ENCODE peak calls at places on chromosomes 7 and 10, in ten cellular contexts. O is cardiac muscle cell, T is ovary, E is body of pancreas, H is breast epithelium, C is mammary epithelial cell, Q is kidney, X is mesenchymal stem cell, S is PC-3, V is GM23248. K is an unnamed sample. For H3K4me1, the result is how much of the 10 kb centered on the place peaks cover.

GRCh38 chr10:70233109-70233938 is at the start of gene PPA1:
- DNase-seq in C (peak), O (peak), H (peak), V (peak), T (peak), Q (peak), S (peak), E (peak), X (peak), K (peak)

GRCh38 chr7:70238171-70238575 is 639.9 kb downstream of the AUTS2 start:
- DNase-seq in V (no peak), O (no peak), C (no peak), S (no peak), Q (no peak), T (no peak), X (no peak), E (no peak), H (no peak), K (no peak)

GRCh38 chr7:71507665-71508064 is 375.7 kb downstream of the GALNT17 start:
- DNase-seq in X (no peak), E (no peak), S (no peak), Q (no peak), T (no peak), C (no peak), H (no peak), V (no peak), O (no peak), K (no peak)

GRCh38 chr10:124259139-124259825 is 159.4 kb downstream of the OAT start:
- DNase-seq in E (no peak), T (no peak), C (no peak), Q (no peak), X (peak), H (no peak), V (no peak), O (peak), S (peak), K (no peak)

GRCh38 chr7:56077681-56078080 is 13.6 kb downstream of the SUMF2 start:
- DNase-seq in E (peak), O (no peak), H (no peak), Q (no peak), T (no peak), C (no peak), X (no peak), S (no peak), V (no peak), K (peak)

GRCh38 chr7:44208085-44208484 is 7.3 kb downstream of the YKT6 start:
- DNase-seq in E (no peak), Q (peak), X (no peak), V (no peak), S (no peak), T (no peak), O (no peak), C (no peak), H (no peak), K (peak)

GRCh38 chr7:151275813-151276577 is 27.5 kb upstream of the SMARCD3 start:
- DNase-seq in T (peak), Q (no peak), H (no peak), S (no peak), C (no peak), V (no peak), E (peak), X (no peak), O (no peak), K (peak)

GRCh38 chr7:4733936-4734528 is 41.4 kb upstream of the AP5Z1 start:
- DNase-seq in Q (no peak), S (no peak), X (no peak), O (no peak), H (no peak), E (no peak), T (no peak), C (no peak), V (no peak), K (no peak)

GRCh38 chr7:12124028-12124427 is 87.1 kb upstream of the TMEM106B start:
- DNase-seq in S (no peak), O (no peak), Q (no peak), X (no peak), C (no peak), H (no peak), T (no peak), E (no peak), V (no peak), K (no peak)

GRCh38 chr10:103916254-103916653 is 1.7 kb downstream of the STN1 start:
- DNase-seq in H (no peak), O (peak), T (no peak), Q (no peak), C (peak), X (peak), V (peak), E (no peak), S (no peak), K (no peak)

GRCh38 chr10:122336961-122337360 is 37.5 kb upstream of the PLEKHA1 start:
- DNase-seq in E (no peak), C (no peak), S (no peak), T (no peak), X (no peak), H (no peak), Q (no peak), V (no peak), O (no peak), K (no peak)

GRCh38 chr10:110036640-110037039 is 28.9 kb downstream of the ADD3 start:
- DNase-seq in Q (no peak), E (no peak), X (no peak), S (no peak), V (no peak), T (no peak), H (no peak), O (no peak), C (no peak), K (no peak)
- H3K4me1 ChIP-seq in Q (under half), E (half or more), X (under half), S (under half), V (under half), T (under half), H (under half), O (under half), C (under half), K (under half)

GRCh38 chr10:21052072-21052708 is 155.1 kb upstream of the NEBL start:
- DNase-seq in C (no peak), H (no peak), T (no peak), V (no peak), O (no peak), E (no peak), Q (no peak), X (no peak), S (no peak), K (no peak)

GRCh38 chr10:21047096-21047495 is 150.0 kb upstream of the NEBL start:
- DNase-seq in H (no peak), S (peak), Q (no peak), V (no peak), C (no peak), O (no peak), X (no peak), E (no peak), T (no peak), K (no peak)

GRCh38 chr10:21048086-21048485 is 151.0 kb upstream of the NEBL start:
- DNase-seq in X (peak), Q (no peak), T (no peak), H (no peak), V (no peak), S (peak), C (no peak), O (no peak), E (no peak), K (no peak)

GRCh38 chr10:21049482-21049881 is 152.4 kb upstream of the NEBL start:
- DNase-seq in H (no peak), Q (no peak), E (no peak), T (no peak), C (no peak), S (no peak), V (no peak), X (no peak), O (no peak), K (no peak)

GRCh38 chr10:21047511-21047910 is 150.4 kb upstream of the NEBL start:
- DNase-seq in C (no peak), O (no peak), X (peak), Q (no peak), V (no peak), E (no peak), S (peak), H (no peak), T (no peak), K (no peak)
- H3K27ac ChIP-seq in C (no peak), O (no peak), X (no peak), Q (no peak), V (no peak), E (no peak), S (peak), H (no peak), T (no peak), K (no peak)

DNA sequence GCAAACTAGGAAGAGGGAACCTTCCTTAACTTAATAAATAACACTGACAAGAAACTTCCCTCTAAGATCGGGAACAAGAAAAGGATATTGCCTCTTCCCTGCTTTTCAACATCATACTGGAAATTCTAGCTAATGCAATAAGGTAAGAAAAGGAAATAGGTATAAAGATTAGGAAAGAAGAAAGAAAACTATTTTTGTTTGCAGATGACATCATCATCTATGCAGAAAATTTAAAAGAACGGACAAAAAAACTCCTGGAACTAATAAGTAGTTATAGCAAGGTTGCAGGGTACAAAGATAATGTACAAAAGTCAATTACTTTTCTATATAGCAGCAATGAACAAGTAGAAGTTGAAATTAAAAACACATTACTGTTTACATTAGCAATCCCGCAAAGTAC is 164.8 kb downstream of the WDR11 start:
- DNase-seq in H (no peak), V (no peak), S (no peak), E (no peak), T (no peak), O (no peak), C (no peak), Q (no peak), X (no peak), K (no peak)
- H3K4me1 ChIP-seq in H (under half), V (under half), S (under half), E (under half), T (under half), O (under half), C (under half), Q (under half), X (under half), K (under half)

GRCh38 chr7:139876622-139877283 is 47.7 kb downstream of the TBXAS1 start:
- DNase-seq in E (no peak), O (no peak), H (no peak), V (peak), Q (no peak), X (no peak), C (no peak), T (no peak), S (no peak), K (no peak)
- H3K27ac ChIP-seq in E (no peak), O (no peak), H (no peak), V (no peak), Q (no peak), X (no peak), C (no peak), T (no peak), S (no peak), K (no peak)

GRCh38 chr10:129570185-129570584 is 103.1 kb downstream of the MGMT start:
- DNase-seq in O (no peak), X (no peak), V (no peak), Q (no peak), C (no peak), E (no peak), S (no peak), T (no peak), H (no peak), K (no peak)
- H3K4me1 ChIP-seq in O (under half), X (under half), V (under half), Q (under half), C (under half), E (under half), S (under half), T (under half), H (under half), K (under half)

K was measured in upper lobe of right lung.